ENCODE peak calls at places on chromosomes 16 and 17, in seven cellular contexts. V is PC-9, T is prostate gland, K is tibial nerve, M is HL-60, N is A549, D is mammary epithelial cell. E is an unnamed sample.

GRCh38 chr17:51107666-51108227 is 12.9 kb downstream of the SPAG9 start:
- DNase-seq in V (no peak), T (no peak), K (no peak), M (no peak), N (no peak), D (no peak), E (no peak)

GRCh38 chr16:11138769-11139623 is 117.0 kb downstream of the SOCS1 start:
- DNase-seq in V (no peak), T (no peak), K (peak), M (no peak), N (no peak), D (no peak), E (no peak)

GRCh38 chr17:33142703-33143299 is 150.3 kb downstream of the ASIC2 start:
- DNase-seq in V (peak), T (no peak), K (peak), M (no peak), N (no peak), D (peak), E (no peak)

GRCh38 chr16:22424161-22424937 is 49.9 kb upstream of the CDR2 start:
- DNase-seq in V (no peak), T (peak), K (no peak), M (no peak), N (no peak), D (no peak), E (no peak)

GRCh38 chr16:4904942-4905615 is 31.9 kb downstream of the PPL start:
- DNase-seq in V (no peak), T (no peak), K (no peak), M (no peak), N (no peak), D (no peak), E (no peak)

GRCh38 chr17:66782866-66783265 is 52.1 kb upstream of the CACNG5 start:
- DNase-seq in V (no peak), T (no peak), K (no peak), M (no peak), N (no peak), D (no peak), E (no peak)

GRCh38 chr17:3956983-3957382 is 7.3 kb downstream of the ATP2A3 start:
- DNase-seq in V (no peak), T (no peak), K (no peak), M (no peak), N (no peak), D (no peak), E (no peak)

GRCh38 chr17:76601042-76601441 is 15.4 kb upstream of the ST6GALNAC2 start:
- DNase-seq in V (no peak), T (no peak), K (no peak), M (no peak), N (no peak), D (no peak), E (no peak)

GRCh38 chr17:57552114-57552601 is 192.9 kb downstream of the CCDC182 start:
- DNase-seq in V (no peak), T (no peak), K (no peak), M (no peak), N (no peak), D (no peak), E (no peak)

GRCh38 chr17:38598536-38598935 is 7.2 kb downstream of the SRCIN1 start:
- DNase-seq in V (peak), T (peak), K (no peak), M (no peak), N (peak), D (peak), E (peak)

GRCh38 chr16:89314858-89315257 is 97.4 kb downstream of the ZNF778 start:
- DNase-seq in V (no peak), T (no peak), K (no peak), M (no peak), N (no peak), D (no peak), E (no peak)

GRCh38 chr17:7631398-7632380 is 1.8 kb downstream of the SHBG start:
- DNase-seq in V (no peak), T (no peak), K (no peak), M (no peak), N (no peak), D (no peak), E (no peak)

GRCh38 chr17:50072925-50073324 is 17.0 kb downstream of the ITGA3 start:
- DNase-seq in V (no peak), T (no peak), K (no peak), M (no peak), N (no peak), D (no peak), E (no peak)

GRCh38 chr17:35898283-35899070 is 18.3 kb upstream of the CCL5 start:
- DNase-seq in V (peak), T (peak), K (no peak), M (peak), N (no peak), D (no peak), E (no peak)

GRCh38 chr16:76343761-76344160 is 66.6 kb downstream of the CNTNAP4 start:
- DNase-seq in V (no peak), T (no peak), K (no peak), M (no peak), N (no peak), D (no peak), E (no peak)

GRCh38 chr17:5555254-5555653 is 29.1 kb downstream of the NLRP1 start:
- DNase-seq in V (no peak), T (no peak), K (no peak), M (no peak), N (no peak), D (peak), E (no peak)

GRCh38 chr17:11454096-11454495 is 144.2 kb upstream of the DNAH9 start:
- DNase-seq in V (no peak), T (no peak), K (no peak), M (no peak), N (no peak), D (no peak), E (no peak)

GRCh38 chr17:74176546-74177001 is 26.9 kb upstream of the RPL38 start:
- DNase-seq in V (peak), T (peak), K (peak), M (no peak), N (peak), D (peak), E (no peak)

GRCh38 chr16:71734511-71734910 is 10.0 kb upstream of the PHLPP2 start:
- DNase-seq in V (no peak), T (no peak), K (no peak), M (no peak), N (no peak), D (no peak), E (no peak)

GRCh38 chr16:58176608-58177346 is 21.1 kb downstream of the CSNK2A2 start:
- DNase-seq in V (no peak), T (no peak), K (no peak), M (no peak), N (no peak), D (no peak), E (no peak)

GRCh38 chr17:32671891-32672290 is 185.1 kb downstream of the CDK5R1 start:
- DNase-seq in V (no peak), T (no peak), K (peak), M (no peak), N (no peak), D (no peak), E (no peak)

GRCh38 chr16:11175850-11176341 is 80.1 kb downstream of the SOCS1 start:
- DNase-seq in V (no peak), T (no peak), K (no peak), M (no peak), N (no peak), D (no peak), E (no peak)

GRCh38 chr17:18963126-18964017 is 11.4 kb downstream of the SLC5A10 start:
- DNase-seq in V (no peak), T (no peak), K (no peak), M (no peak), N (no peak), D (no peak), E (no peak)

GRCh38 chr16:9092963-9093477 is 1.6 kb downstream of the HAPSTR1 start:
- DNase-seq in V (peak), T (peak), K (peak), M (no peak), N (no peak), D (no peak), E (no peak)

GRCh38 chr17:33292981-33293867 is at the start of gene ASIC2:
- DNase-seq in V (peak), T (no peak), K (no peak), M (no peak), N (peak), D (peak), E (no peak)

GRCh38 chr17:60665602-60666001 is 12.0 kb upstream of the BCAS3 start:
- DNase-seq in V (no peak), T (no peak), K (no peak), M (no peak), N (no peak), D (no peak), E (no peak)
- H3K27ac ChIP-seq in V (no peak), T (no peak), K (no peak), M (no peak), N (no peak), D (no peak), E (no peak)

GRCh38 chr16:79845006-79845733 is 244.6 kb upstream of the MAF start:
- DNase-seq in V (no peak), T (no peak), K (no peak), M (no peak), N (no peak), D (no peak), E (no peak)

GRCh38 chr16:79845734-79846135 is 245.2 kb upstream of the MAF start:
- DNase-seq in V (no peak), T (no peak), K (no peak), M (no peak), N (no peak), D (no peak), E (no peak)

GRCh38 chr16:79848739-79849518 is 248.4 kb upstream of the MAF start:
- DNase-seq in V (no peak), T (peak), K (no peak), M (no peak), N (no peak), D (no peak), E (peak)

GRCh38 chr16:79847101-79847500 is 246.6 kb upstream of the MAF start:
- DNase-seq in V (no peak), T (peak), K (no peak), M (no peak), N (no peak), D (no peak), E (no peak)

GRCh38 chr16:79847569-79847968 is 247.0 kb upstream of the MAF start:
- DNase-seq in V (no peak), T (no peak), K (no peak), M (no peak), N (no peak), D (no peak), E (no peak)
- H3K27ac ChIP-seq in V (no peak), T (no peak), K (no peak), M (no peak), N (no peak), D (no peak), E (peak)

DNA sequence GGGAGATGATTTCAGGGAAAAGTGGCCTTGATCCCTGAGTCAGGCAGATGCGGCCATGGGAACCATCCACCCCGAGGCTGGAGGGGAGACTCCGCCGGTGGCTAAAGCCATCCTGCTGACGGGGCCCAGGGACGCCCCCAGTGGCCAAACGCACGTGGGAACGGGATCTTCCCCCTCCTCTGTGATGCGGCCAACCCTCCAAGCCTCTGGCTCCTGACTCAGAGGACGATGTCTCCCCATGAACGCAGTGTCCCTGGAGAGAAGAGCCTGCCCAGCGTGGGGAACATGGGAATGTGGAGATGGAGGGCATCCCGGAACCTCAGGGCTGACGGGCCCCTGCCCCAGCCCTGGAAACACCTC is 25.0 kb downstream of the SLC7A5 start:
- DNase-seq in V (no peak), T (no peak), K (no peak), M (no peak), N (no peak), D (no peak), E (no peak)
- H3K27ac ChIP-seq in V (no peak), T (no peak), K (peak), M (no peak), N (peak), D (no peak), E (no peak)

DNA sequence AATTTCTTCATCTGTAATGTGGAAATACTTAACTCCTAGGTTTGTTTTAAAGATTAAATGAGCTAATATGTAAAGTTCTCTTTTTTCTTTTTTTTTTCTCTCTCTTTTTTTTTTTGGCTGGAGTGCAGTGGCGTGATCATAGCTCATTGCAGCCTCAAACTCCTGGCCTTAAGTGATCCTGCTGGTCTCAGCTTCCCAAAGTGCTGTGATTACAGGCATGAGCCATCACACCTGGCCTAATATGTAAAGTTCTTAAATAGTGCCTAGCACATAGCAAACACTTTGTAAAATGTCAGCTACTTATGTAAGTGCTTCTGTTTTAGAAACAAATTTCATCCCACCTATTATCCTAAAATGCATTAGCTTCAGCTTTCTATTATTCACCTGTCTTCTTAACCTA is 40.0 kb downstream of the TMC6 start:
- DNase-seq in V (no peak), T (no peak), K (no peak), M (no peak), N (no peak), D (no peak), E (no peak)
- H3K27ac ChIP-seq in V (no peak), T (no peak), K (no peak), M (no peak), N (no peak), D (no peak), E (no peak)

GRCh38 chr17:65529761-65530157 is 31.7 kb downstream of the AXIN2 start:
- DNase-seq in V (no peak), T (no peak), K (no peak), M (no peak), N (no peak), D (no peak), E (no peak)

GRCh38 chr17:65532491-65532890 is 29.0 kb downstream of the AXIN2 start:
- DNase-seq in V (no peak), T (no peak), K (no peak), M (no peak), N (no peak), D (no peak), E (no peak)

GRCh38 chr17:65530158-65530984 is 31.1 kb downstream of the AXIN2 start:
- DNase-seq in V (no peak), T (no peak), K (no peak), M (no peak), N (no peak), D (no peak), E (no peak)

GRCh38 chr17:65531508-65532431 is 29.7 kb downstream of the AXIN2 start:
- DNase-seq in V (no peak), T (peak), K (peak), M (no peak), N (peak), D (no peak), E (no peak)

DNA sequence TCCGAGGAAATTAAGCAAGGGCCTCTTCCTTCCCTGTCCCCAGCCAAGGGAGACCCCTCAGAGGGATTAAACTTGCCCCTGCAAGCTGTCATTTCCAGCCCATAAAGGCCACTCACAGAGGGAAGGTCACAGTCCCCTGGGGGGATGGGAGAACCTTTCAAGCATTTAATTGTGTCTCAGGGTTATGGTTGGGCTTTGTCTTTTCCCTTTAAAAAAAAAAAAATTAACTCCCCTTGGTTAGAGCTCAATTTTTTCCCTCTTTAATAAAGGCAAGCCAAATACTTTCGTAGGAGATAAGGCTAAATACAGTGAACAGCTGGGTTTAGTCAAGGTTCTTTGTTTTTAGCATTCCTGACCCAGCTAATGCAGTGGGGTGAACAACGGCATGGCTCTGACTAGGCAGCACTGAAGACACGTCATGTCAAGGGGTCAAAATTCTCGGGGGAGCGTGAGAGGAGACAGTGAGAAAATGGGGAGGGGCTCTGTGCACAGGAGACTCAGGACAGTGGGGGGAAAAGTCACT is 30.4 kb downstream of the AXIN2 start:
- DNase-seq in V (no peak), T (no peak), K (no peak), M (no peak), N (no peak), D (no peak), E (no peak)
- H3K27ac ChIP-seq in V (no peak), T (peak), K (peak), M (no peak), N (no peak), D (no peak), E (no peak)

DNA sequence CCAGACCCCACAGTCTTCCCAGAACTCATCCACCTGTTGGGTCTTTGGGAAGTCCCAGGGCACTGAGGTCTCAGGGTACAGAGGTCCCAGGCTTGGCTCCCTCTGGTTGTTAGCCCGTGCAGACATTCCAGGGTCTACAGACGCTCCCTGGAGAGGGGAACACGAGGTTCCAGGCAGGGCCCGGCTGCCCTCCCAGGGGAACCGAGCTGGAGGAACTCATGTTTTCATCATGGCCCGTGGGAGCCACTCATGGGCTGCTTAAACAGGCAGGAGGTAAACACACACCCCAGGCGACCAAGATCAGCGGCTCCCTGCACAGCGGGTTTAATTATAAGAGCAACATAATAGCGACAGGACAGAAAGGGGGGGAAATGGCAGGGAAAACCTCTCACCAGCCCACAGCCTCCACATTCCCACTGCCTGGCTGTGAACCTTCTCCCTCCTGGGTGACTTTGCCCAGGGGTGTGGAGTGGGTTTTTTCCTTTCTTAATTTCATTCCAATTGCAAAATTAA is 36.5 kb downstream of the TRARG1 start:
- DNase-seq in V (no peak), T (no peak), K (no peak), M (no peak), N (no peak), D (no peak), E (no peak)
- H3K27ac ChIP-seq in V (no peak), T (no peak), K (no peak), M (no peak), N (no peak), D (no peak), E (no peak)